ENCODE peak calls at places on chromosomes 7 and 10, in five cellular contexts. One of them, this sample, is unnamed.
A peak's percentile ranks its signal among the peaks of the same experiment; 100 is the strongest.

GRCh38 chr10:96395931-96396877 is 37.4 kb upstream of the OPALIN start:
- DNase-seq in activated CD8-positive, alpha-beta memory T cell treated with anti-CD3 and anti-CD28 coated beads for 4 hours: peak; percentile 24
- DNase-seq in HuH-7: peak; percentile 78
- DNase-seq in NCI-H146: peak; percentile 68
- DNase-seq in GM23248: peak; percentile 85
- DNase-seq in this sample: peak; percentile 8

GRCh38 chr10:86545097-86545496 is 23.5 kb upstream of the WAPL start:
- DNase-seq in NCI-H146: no peak
- DNase-seq in HuH-7: no peak
- DNase-seq in GM23248: no peak
- DNase-seq in activated CD8-positive, alpha-beta memory T cell treated with anti-CD3 and anti-CD28 coated beads for 4 hours: no peak
- DNase-seq in this sample: no peak

GRCh38 chr7:130758429-130759056 is 24.5 kb upstream of the KLF14 start:
- DNase-seq in NCI-H146: peak; percentile 21
- DNase-seq in GM23248: peak; percentile 71
- DNase-seq in HuH-7: peak; percentile 24
- DNase-seq in activated CD8-positive, alpha-beta memory T cell treated with anti-CD3 and anti-CD28 coated beads for 4 hours: no peak
- DNase-seq in this sample: no peak

GRCh38 chr7:141027043-141027442 is 12.3 kb upstream of the MRPS33 start:
- DNase-seq in HuH-7: no peak
- DNase-seq in NCI-H146: peak; percentile 18
- DNase-seq in activated CD8-positive, alpha-beta memory T cell treated with anti-CD3 and anti-CD28 coated beads for 4 hours: no peak
- DNase-seq in GM23248: no peak
- DNase-seq in this sample: no peak

GRCh38 chr10:132608511-132609195 is 71.1 kb downstream of the INPP5A start:
- DNase-seq in NCI-H146: no peak
- DNase-seq in HuH-7: no peak
- DNase-seq in activated CD8-positive, alpha-beta memory T cell treated with anti-CD3 and anti-CD28 coated beads for 4 hours: no peak
- DNase-seq in GM23248: no peak
- DNase-seq in this sample: no peak

GRCh38 chr10:8055420-8056349 is 1.2 kb downstream of the GATA3 start:
- DNase-seq in activated CD8-positive, alpha-beta memory T cell treated with anti-CD3 and anti-CD28 coated beads for 4 hours: no peak
- DNase-seq in NCI-H146: no peak
- DNase-seq in GM23248: no peak
- DNase-seq in HuH-7: no peak
- DNase-seq in this sample: no peak

GRCh38 chr10:92914478-92915066 is 66.3 kb downstream of the EXOC6 start:
- DNase-seq in NCI-H146: peak; percentile 56
- DNase-seq in activated CD8-positive, alpha-beta memory T cell treated with anti-CD3 and anti-CD28 coated beads for 4 hours: peak; percentile 13
- DNase-seq in GM23248: peak; percentile 66
- DNase-seq in HuH-7: peak; percentile 49
- DNase-seq in this sample: no peak

GRCh38 chr7:90726623-90727022 is 130.5 kb downstream of the CDK14 start:
- DNase-seq in activated CD8-positive, alpha-beta memory T cell treated with anti-CD3 and anti-CD28 coated beads for 4 hours: no peak
- DNase-seq in HuH-7: no peak
- DNase-seq in GM23248: peak; percentile 52
- DNase-seq in NCI-H146: peak; percentile 18
- DNase-seq in this sample: no peak

GRCh38 chr7:5310822-5311405 is 28.2 kb downstream of the SLC29A4 start:
- DNase-seq in NCI-H146: no peak
- DNase-seq in HuH-7: no peak
- DNase-seq in activated CD8-positive, alpha-beta memory T cell treated with anti-CD3 and anti-CD28 coated beads for 4 hours: no peak
- DNase-seq in GM23248: no peak
- DNase-seq in this sample: no peak

GRCh38 chr10:67098460-67098859 is 172.6 kb downstream of the LRRTM3 start:
- DNase-seq in activated CD8-positive, alpha-beta memory T cell treated with anti-CD3 and anti-CD28 coated beads for 4 hours: no peak
- DNase-seq in HuH-7: no peak
- DNase-seq in GM23248: no peak
- DNase-seq in NCI-H146: peak; percentile 30
- DNase-seq in this sample: no peak

GRCh38 chr7:139108256-139109187 is 998 bp downstream of the ZC3HAV1 start:
- DNase-seq in GM23248: peak; percentile 55
- DNase-seq in HuH-7: peak; percentile 55
- DNase-seq in NCI-H146: peak; percentile 73
- DNase-seq in activated CD8-positive, alpha-beta memory T cell treated with anti-CD3 and anti-CD28 coated beads for 4 hours: no peak
- DNase-seq in this sample: no peak

GRCh38 chr10:125472037-125472607 is 210.8 kb downstream of the TEX36 start:
- DNase-seq in HuH-7: peak; percentile 3
- DNase-seq in NCI-H146: no peak
- DNase-seq in activated CD8-positive, alpha-beta memory T cell treated with anti-CD3 and anti-CD28 coated beads for 4 hours: no peak
- DNase-seq in GM23248: no peak
- DNase-seq in this sample: no peak

GRCh38 chr7:112080441-112080840 is 125.8 kb downstream of the DOCK4 start:
- DNase-seq in GM23248: peak; percentile 94
- DNase-seq in activated CD8-positive, alpha-beta memory T cell treated with anti-CD3 and anti-CD28 coated beads for 4 hours: no peak
- DNase-seq in NCI-H146: no peak
- DNase-seq in HuH-7: no peak
- DNase-seq in this sample: no peak

GRCh38 chr7:1918063-1918645 is 248.1 kb downstream of the ELFN1 start:
- DNase-seq in HuH-7: no peak
- DNase-seq in GM23248: no peak
- DNase-seq in activated CD8-positive, alpha-beta memory T cell treated with anti-CD3 and anti-CD28 coated beads for 4 hours: no peak
- DNase-seq in NCI-H146: no peak
- DNase-seq in this sample: no peak

GRCh38 chr10:125041856-125042506 is 100.1 kb downstream of the ZRANB1 start:
- DNase-seq in NCI-H146: no peak
- DNase-seq in HuH-7: no peak
- DNase-seq in GM23248: no peak
- DNase-seq in activated CD8-positive, alpha-beta memory T cell treated with anti-CD3 and anti-CD28 coated beads for 4 hours: no peak
- DNase-seq in this sample: no peak

GRCh38 chr7:113370910-113371309 is 252.6 kb upstream of the SMIM30 start:
- DNase-seq in GM23248: no peak
- DNase-seq in activated CD8-positive, alpha-beta memory T cell treated with anti-CD3 and anti-CD28 coated beads for 4 hours: no peak
- DNase-seq in NCI-H146: no peak
- DNase-seq in HuH-7: no peak
- DNase-seq in this sample: no peak

GRCh38 chr10:58513189-58514101 is 773 bp downstream of the BICC1 start:
- DNase-seq in HuH-7: peak; percentile 43
- DNase-seq in NCI-H146: peak; percentile 12
- DNase-seq in GM23248: peak; percentile 70
- DNase-seq in activated CD8-positive, alpha-beta memory T cell treated with anti-CD3 and anti-CD28 coated beads for 4 hours: no peak
- DNase-seq in this sample: no peak

GRCh38 chr7:79453558-79454324 is at the start of gene MAGI2:
- DNase-seq in GM23248: peak; percentile 83
- DNase-seq in NCI-H146: no peak
- DNase-seq in activated CD8-positive, alpha-beta memory T cell treated with anti-CD3 and anti-CD28 coated beads for 4 hours: no peak
- DNase-seq in HuH-7: peak; percentile 30
- DNase-seq in this sample: peak; percentile 1

GRCh38 chr7:34131371-34131770 is 226.0 kb downstream of the BMPER start:
- DNase-seq in HuH-7: no peak
- DNase-seq in NCI-H146: no peak
- DNase-seq in activated CD8-positive, alpha-beta memory T cell treated with anti-CD3 and anti-CD28 coated beads for 4 hours: no peak
- DNase-seq in GM23248: no peak
- DNase-seq in this sample: no peak

GRCh38 chr7:5595545-5596045 is 172.0 kb upstream of the TNRC18 start:
- DNase-seq in HuH-7: no peak
- DNase-seq in activated CD8-positive, alpha-beta memory T cell treated with anti-CD3 and anti-CD28 coated beads for 4 hours: peak; percentile 23
- DNase-seq in NCI-H146: no peak
- DNase-seq in GM23248: peak; percentile 88
- DNase-seq in this sample: no peak

GRCh38 chr10:75450062-75450429 is 18.6 kb downstream of the LRMDA start:
- DNase-seq in NCI-H146: peak; percentile 65
- DNase-seq in HuH-7: no peak
- DNase-seq in activated CD8-positive, alpha-beta memory T cell treated with anti-CD3 and anti-CD28 coated beads for 4 hours: no peak
- DNase-seq in GM23248: no peak
- DNase-seq in this sample: no peak

GRCh38 chr10:31836569-31837406 is 91.8 kb downstream of the ARHGAP12 start:
- DNase-seq in HuH-7: peak; percentile 36
- DNase-seq in activated CD8-positive, alpha-beta memory T cell treated with anti-CD3 and anti-CD28 coated beads for 4 hours: no peak
- DNase-seq in NCI-H146: peak; percentile 4
- DNase-seq in GM23248: peak; percentile 68
- DNase-seq in this sample: no peak

GRCh38 chr10:54402576-54402975 is 398.5 kb downstream of the PCDH15 start:
- DNase-seq in HuH-7: no peak
- DNase-seq in NCI-H146: no peak
- DNase-seq in activated CD8-positive, alpha-beta memory T cell treated with anti-CD3 and anti-CD28 coated beads for 4 hours: no peak
- DNase-seq in GM23248: peak; percentile 10
- DNase-seq in this sample: no peak

GRCh38 chr7:91993976-91994375 is 53.3 kb downstream of the AKAP9 start:
- DNase-seq in GM23248: no peak
- DNase-seq in NCI-H146: no peak
- DNase-seq in HuH-7: no peak
- DNase-seq in activated CD8-positive, alpha-beta memory T cell treated with anti-CD3 and anti-CD28 coated beads for 4 hours: no peak
- DNase-seq in this sample: no peak

This sample was measured in stimulated activated CD8-positive, alpha-beta memory T cell treated with anti-CD3 and anti-CD28 coated beads, Interleukin-15, amount 100 ng/mL, for 4 hours.